ENCODE peak calls at places on chromosomes 7 and 10, in seven cellular contexts. F is tibial artery; W is left ventricle myocardium inferior; T is Karpas-422; R is naive thymus-derived CD4-positive, alpha-beta T cell; I is gastrocnemius medialis; L is hepatocyte. D is an unnamed sample.

GRCh38 chr10:30862486-30862885 is 169.2 kb downstream of the ZNF438 start:
- DNase-seq in F (no peak), W (no peak), T (no peak), R (no peak), I (no peak), L (no peak), D (no peak)

GRCh38 chr7:112782498-112782897 is 7.7 kb downstream of the TMEM168 start:
- DNase-seq in F (no peak), W (no peak), T (no peak), R (no peak), I (no peak), L (no peak), D (no peak)

GRCh38 chr7:518630-519428 is 817 bp downstream of the PDGFA start:
- DNase-seq in F (peak; percentile 93), W (peak; percentile 88), T (peak; percentile 73), R (no peak), I (peak; percentile 80), L (peak; percentile 91), D (peak; percentile 30)

GRCh38 chr10:130707389-130707979 is 571.3 kb downstream of the GLRX3 start:
- DNase-seq in F (no peak), W (no peak), T (peak; percentile 45), R (no peak), I (no peak), L (no peak), D (no peak)

GRCh38 chr10:22340362-22341189 is 4.7 kb upstream of the SPAG6 start:
- DNase-seq in F (peak; percentile 79), W (peak; percentile 66), T (peak; percentile 94), R (peak; percentile 41), I (peak; percentile 52), L (peak; percentile 84), D (no peak)

GRCh38 chr7:1673581-1674102 is 3.6 kb downstream of the ELFN1 start:
- DNase-seq in F (no peak), W (no peak), T (no peak), R (no peak), I (peak; percentile 5), L (no peak), D (peak; percentile 58)

GRCh38 chr7:15417341-15417988 is 144.3 kb downstream of the AGMO start:
- DNase-seq in F (no peak), W (no peak), T (no peak), R (no peak), I (no peak), L (no peak), D (no peak)

GRCh38 chr10:112634096-112634830 is 187.2 kb downstream of the VTI1A start:
- DNase-seq in F (no peak), W (no peak), T (no peak), R (no peak), I (no peak), L (no peak), D (no peak)

GRCh38 chr7:129657363-129657762 is 45.8 kb downstream of the NRF1 start:
- DNase-seq in F (no peak), W (no peak), T (no peak), R (no peak), I (no peak), L (no peak), D (no peak)

GRCh38 chr10:62045765-62046521 is 144.4 kb downstream of the ARID5B start:
- DNase-seq in F (no peak), W (no peak), T (no peak), R (no peak), I (no peak), L (peak; percentile 73), D (no peak)

GRCh38 chr7:51827641-51828040 is 511.0 kb upstream of the COBL start:
- DNase-seq in F (no peak), W (no peak), T (no peak), R (no peak), I (no peak), L (no peak), D (no peak)

GRCh38 chr10:132524443-132525285 is 12.9 kb upstream of the INPP5A start:
- DNase-seq in F (peak; percentile 51), W (peak; percentile 9), T (no peak), R (no peak), I (peak; percentile 8), L (no peak), D (peak; percentile 56)

GRCh38 chr10:22945934-22946673 is 18.3 kb downstream of the ARMC3 start:
- DNase-seq in F (no peak), W (no peak), T (no peak), R (no peak), I (no peak), L (no peak), D (no peak)

GRCh38 chr7:84237533-84238173 is 43.1 kb upstream of the SEMA3A start:
- DNase-seq in F (no peak), W (no peak), T (no peak), R (no peak), I (no peak), L (no peak), D (no peak)

GRCh38 chr7:108461855-108462254 is 5.6 kb upstream of the NRCAM start:
- DNase-seq in F (no peak), W (no peak), T (no peak), R (no peak), I (no peak), L (peak; percentile 11), D (no peak)

GRCh38 chr10:133141963-133142350 is 18.1 kb upstream of the KNDC1 start:
- DNase-seq in F (peak; percentile 39), W (peak; percentile 6), T (no peak), R (no peak), I (no peak), L (no peak), D (no peak)

GRCh38 chr10:86439544-86439943 is 72.9 kb upstream of the GRID1 start:
- DNase-seq in F (peak; percentile 89), W (peak; percentile 22), T (no peak), R (no peak), I (peak; percentile 96), L (peak; percentile 77), D (peak; percentile 67)
- H3K36me3 ChIP-seq in F (peaks cover 46% of the 10 kb centered on the region), W (peaks cover 91% of the 10 kb centered on the region), T (peaks cover 17% of the 10 kb centered on the region), R (peaks cover 11% of the 10 kb centered on the region), I (peaks cover 69% of the 10 kb centered on the region), L (no peaks in the 10 kb centered on the region), D (peaks cover 59% of the 10 kb centered on the region)

GRCh38 chr7:17297243-17297642 is 1.2 kb upstream of the AHR start:
- DNase-seq in F (no peak), W (no peak), T (no peak), R (no peak), I (no peak), L (no peak), D (no peak)

GRCh38 chr7:17299477-17299991 is 1.1 kb downstream of the AHR start:
- DNase-seq in F (no peak), W (no peak), T (no peak), R (peak; percentile 19), I (no peak), L (peak; percentile 15), D (no peak)

GRCh38 chr7:17300012-17300411 is 1.6 kb downstream of the AHR start:
- DNase-seq in F (no peak), W (no peak), T (no peak), R (no peak), I (no peak), L (no peak), D (no peak)

GRCh38 chr7:17298102-17298839 is at the start of gene AHR:
- DNase-seq in F (peak; percentile 96), W (peak; percentile 95), T (no peak), R (peak; percentile 81), I (peak; percentile 82), L (peak; percentile 95), D (peak; percentile 97)

DNA sequence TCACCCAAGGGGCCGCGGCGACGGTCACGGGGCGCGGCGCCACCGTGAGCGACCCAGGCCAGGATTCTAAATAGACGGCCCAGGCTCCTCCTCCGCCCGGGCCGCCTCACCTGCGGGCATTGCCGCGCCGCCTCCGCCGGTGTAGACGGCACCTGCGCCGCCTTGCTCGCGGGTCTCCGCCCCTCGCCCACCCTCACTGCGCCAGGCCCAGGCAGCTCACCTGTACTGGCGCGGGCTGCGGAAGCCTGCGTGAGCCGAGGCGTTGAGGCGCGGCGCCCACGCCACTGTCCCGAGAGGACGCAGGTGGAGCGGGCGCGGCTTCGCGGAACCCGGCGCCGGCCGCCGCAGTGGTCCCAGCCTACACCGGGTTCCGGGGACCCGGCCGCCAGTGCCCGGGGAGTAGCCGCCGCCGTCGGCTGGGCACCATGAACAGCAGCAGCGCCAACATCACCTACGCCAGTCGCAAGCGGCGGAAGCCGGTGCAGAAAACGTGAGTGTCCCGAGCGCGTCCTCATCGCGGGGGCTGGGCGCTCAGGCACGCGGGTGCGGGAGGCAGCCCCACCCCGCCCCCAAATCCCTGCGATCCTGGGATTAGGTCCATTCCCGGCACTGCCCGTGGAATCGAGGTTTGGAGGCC is 506 bp downstream of the AHR start:
- DNase-seq in F (peak; percentile 79), W (peak; percentile 48), T (no peak), R (peak; percentile 56), I (peak; percentile 16), L (peak; percentile 63), D (no peak)
- H3K4me3 ChIP-seq in F (peak overlapping the region; percentile 88), W (peak overlapping the region; percentile 93), T (no peak overlapping the region), R (peak overlapping the region; percentile 70), I (peak overlapping the region; percentile 73), L (peak overlapping the region; percentile 88), D (peak overlapping the region; percentile 100)

DNA sequence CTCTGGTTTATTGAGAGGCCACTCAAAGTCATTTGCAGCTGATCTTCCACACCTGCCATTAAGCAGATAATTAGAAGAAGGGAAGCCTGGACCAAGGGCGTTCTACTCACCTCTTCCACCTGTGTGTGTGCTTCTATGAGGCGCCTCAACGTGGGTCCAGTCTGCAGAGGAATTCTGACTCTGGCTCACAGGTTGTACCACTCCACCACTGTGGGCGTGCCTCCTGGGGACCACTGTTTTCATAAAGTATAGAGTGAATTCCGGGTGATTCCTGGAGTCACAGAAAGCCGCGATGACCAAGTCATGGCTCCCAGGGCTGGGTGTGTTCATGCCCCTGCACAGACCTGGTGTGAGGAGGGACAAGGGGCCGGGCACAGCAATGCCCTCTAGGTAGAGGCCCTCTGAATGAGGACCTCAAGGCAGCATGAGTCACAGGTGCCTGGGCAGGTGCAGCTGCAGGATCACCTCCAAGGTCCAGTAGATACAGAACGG is 408.3 kb upstream of the MGMT start:
- DNase-seq in F (peak; percentile 29), W (no peak), T (no peak), R (no peak), I (no peak), L (no peak), D (peak; percentile 15)
- H3K36me3 ChIP-seq in F (no peaks in the 10 kb centered on the region), W (no peaks in the 10 kb centered on the region), T (no peaks in the 10 kb centered on the region), R (no peaks in the 10 kb centered on the region), I (no peaks in the 10 kb centered on the region), L (no peaks in the 10 kb centered on the region), D (no peaks in the 10 kb centered on the region)

GRCh38 chr10:663844-664243 is 25.6 kb downstream of the DIP2C start:
- DNase-seq in F (peak; percentile 48), W (no peak), T (no peak), R (no peak), I (no peak), L (no peak), D (no peak)

GRCh38 chr10:665579-666091 is 23.8 kb downstream of the DIP2C start:
- DNase-seq in F (peak; percentile 90), W (peak; percentile 49), T (no peak), R (no peak), I (no peak), L (no peak), D (peak; percentile 80)

GRCh38 chr10:664248-664647 is 25.2 kb downstream of the DIP2C start:
- DNase-seq in F (no peak), W (no peak), T (no peak), R (no peak), I (no peak), L (no peak), D (no peak)

GRCh38 chr10:663466-663751 is 26.1 kb downstream of the DIP2C start:
- DNase-seq in F (no peak), W (no peak), T (no peak), R (no peak), I (no peak), L (no peak), D (no peak)

GRCh38 chr10:664893-665292 is 24.6 kb downstream of the DIP2C start:
- DNase-seq in F (no peak), W (no peak), T (no peak), R (no peak), I (no peak), L (no peak), D (no peak)
- H3K4me3 ChIP-seq in F (peak overlapping the region; percentile 55), W (no peak overlapping the region), T (no peak overlapping the region), R (no peak overlapping the region), I (no peak overlapping the region), L (no peak overlapping the region), D (peak overlapping the region; percentile 62)

D was measured in ascending aorta.